ENCODE peak calls at places on chromosomes 16 and 17, in eight cellular contexts. R is AG10803, M is mammary epithelial cell, L is cardiac fibroblast, E is uterus, A is foreskin fibroblast, C is suprapubic skin, D is upper lobe of right lung. S is an unnamed sample.

GRCh38 chr16:4214215-4214621 is 27.7 kb downstream of the SRL start:
- DNase-seq in D (no peak), L (peak), C (no peak), R (peak), M (peak), E (peak), A (peak), S (peak)

GRCh38 chr17:19002191-19002590 is 2.4 kb downstream of the FAM83G start:
- DNase-seq in A (peak), R (no peak), E (no peak), M (no peak), C (no peak), L (no peak), D (no peak), S (no peak)

GRCh38 chr17:66582373-66583111 is 252.4 kb upstream of the CACNG5 start:
- DNase-seq in L (no peak), M (no peak), A (no peak), C (peak), D (no peak), R (no peak), E (no peak), S (no peak)

GRCh38 chr16:30395992-30396560 is 856 bp downstream of the ZNF48 start:
- DNase-seq in A (no peak), L (peak), C (no peak), M (no peak), E (no peak), R (no peak), D (no peak), S (no peak)

GRCh38 chr16:74320707-74321106 is 24.1 kb downstream of the PSMD7 start:
- DNase-seq in A (no peak), L (no peak), D (no peak), C (no peak), E (no peak), R (no peak), M (no peak), S (no peak)

GRCh38 chr16:20938426-20938825 is 37.9 kb downstream of the LYRM1 start:
- DNase-seq in C (no peak), A (peak), L (peak), E (no peak), D (no peak), R (peak), M (peak), S (peak)

GRCh38 chr16:19384656-19385055 is 33.0 kb upstream of the TMC5 start:
- DNase-seq in A (no peak), C (no peak), M (peak), D (peak), L (no peak), E (no peak), R (no peak), S (no peak)

GRCh38 chr16:67271446-67271845 is 7.9 kb upstream of the PLEKHG4 start:
- DNase-seq in M (no peak), A (no peak), C (no peak), D (no peak), E (no peak), R (no peak), L (no peak), S (no peak)

GRCh38 chr17:35189291-35189690 is 4.9 kb downstream of the SLC35G3 start:
- DNase-seq in C (no peak), A (peak), L (peak), R (peak), M (peak), D (no peak), E (no peak), S (peak)

GRCh38 chr16:29821663-29822115 is 1.4 kb downstream of the MVP start:
- DNase-seq in A (peak), L (peak), R (peak), M (peak), E (peak), C (no peak), D (no peak), S (peak)

GRCh38 chr17:82105417-82105881 is 7.4 kb upstream of the FASN start:
- DNase-seq in R (no peak), E (peak), D (no peak), A (no peak), L (no peak), M (no peak), C (no peak), S (no peak)
- H3K4me3 ChIP-seq in R (no peak), E (no peak), D (peak), A (no peak), L (no peak), M (no peak), C (peak), S (no peak)

GRCh38 chr17:76868669-76869208 is 535 bp downstream of the MGAT5B start:
- DNase-seq in E (no peak), L (no peak), C (no peak), M (peak), A (peak), D (no peak), R (no peak), S (no peak)
- H3K4me3 ChIP-seq in E (peak), L (no peak), C (peak), M (peak), A (peak), D (peak), R (no peak), S (peak)

GRCh38 chr16:1929578-1930337 is 11.5 kb upstream of the HS3ST6 start:
- DNase-seq in L (peak), E (peak), C (peak), R (peak), A (peak), D (peak), M (peak), S (peak)
- H3K4me3 ChIP-seq in L (peak), E (peak), C (peak), R (peak), A (peak), D (peak), M (peak), S (peak)

DNA sequence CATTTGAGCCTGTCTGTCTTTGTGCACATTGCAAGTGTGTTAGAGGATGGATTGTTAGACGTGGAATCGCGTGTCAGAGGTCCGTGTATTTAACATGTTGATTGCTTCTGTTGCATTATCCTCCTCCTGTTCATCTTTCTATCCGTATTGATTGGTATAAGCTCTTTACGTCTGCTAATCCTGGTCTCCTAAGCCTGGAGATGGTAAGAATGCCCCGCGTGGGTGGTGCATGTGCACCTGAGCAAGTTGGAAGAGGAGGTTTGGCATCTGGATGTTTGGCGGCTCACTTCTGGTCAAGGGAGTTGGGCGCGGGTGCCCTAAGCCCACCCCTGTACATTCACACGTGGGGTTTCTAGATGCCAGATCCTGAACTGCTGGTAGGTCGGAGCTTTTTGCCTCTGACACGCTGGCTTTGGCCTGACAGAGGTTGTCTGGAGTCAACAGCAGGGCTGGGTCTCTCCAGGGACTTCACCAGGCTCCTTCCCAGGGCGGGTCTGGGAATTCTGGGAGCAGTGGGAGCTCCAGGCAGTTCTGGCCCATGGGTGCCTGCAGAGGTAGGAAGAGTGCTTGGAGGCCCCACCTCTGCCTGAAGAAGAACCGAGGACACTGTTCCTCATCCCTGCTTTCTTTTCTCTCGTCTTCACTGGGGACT is 107.3 kb downstream of the OR1D5 start:
- DNase-seq in D (peak), C (peak), E (no peak), M (no peak), R (no peak), A (no peak), L (no peak), S (no peak)
- H3K4me3 ChIP-seq in D (no peak), C (no peak), E (no peak), M (no peak), R (no peak), A (no peak), L (no peak), S (no peak)

GRCh38 chr17:43418441-43419374 is 19.9 kb downstream of the ARL4D start:
- DNase-seq in L (peak), C (no peak), E (peak), D (no peak), R (peak), A (peak), M (peak), S (peak)
- H3K4me3 ChIP-seq in L (no peak), C (peak), E (no peak), D (no peak), R (peak), A (peak), M (peak), S (no peak)

GRCh38 chr16:85303354-85303883 is 191.1 kb upstream of the CIBAR2 start:
- DNase-seq in C (no peak), E (peak), L (peak), D (peak), A (no peak), M (peak), R (no peak), S (peak)

GRCh38 chr16:85302018-85302847 is 190.0 kb upstream of the CIBAR2 start:
- DNase-seq in L (peak), E (peak), A (no peak), M (no peak), D (no peak), C (no peak), R (peak), S (no peak)

GRCh38 chr16:85302848-85303353 is 190.6 kb upstream of the CIBAR2 start:
- DNase-seq in A (no peak), C (no peak), E (no peak), M (no peak), L (no peak), R (no peak), D (no peak), S (no peak)

GRCh38 chr16:85306071-85306792 is 194.0 kb upstream of the CIBAR2 start:
- DNase-seq in A (peak), C (peak), R (peak), M (peak), L (peak), E (peak), D (peak), S (peak)

GRCh38 chr16:85304337-85304736 is 192.1 kb upstream of the CIBAR2 start:
- DNase-seq in E (no peak), R (no peak), C (no peak), M (no peak), L (no peak), A (no peak), D (no peak), S (no peak)
- H3K4me3 ChIP-seq in E (no peak), R (no peak), C (no peak), M (no peak), L (no peak), A (no peak), D (no peak), S (no peak)

GRCh38 chr16:14286381-14287230 is 215.5 kb downstream of the MRTFB start:
- DNase-seq in D (peak), R (no peak), A (peak), L (peak), C (no peak), E (no peak), M (no peak), S (peak)
- H3K4me3 ChIP-seq in D (peak), R (peak), A (peak), L (peak), C (peak), E (peak), M (no peak), S (peak)

GRCh38 chr16:57627184-57627871 is 1.1 kb upstream of the ADGRG1 start:
- DNase-seq in A (peak), L (peak), D (no peak), M (peak), C (no peak), E (no peak), R (peak), S (peak)

GRCh38 chr16:57630402-57630787 is 2.0 kb downstream of the ADGRG1 start:
- DNase-seq in L (no peak), M (no peak), E (no peak), R (no peak), C (no peak), D (no peak), A (no peak), S (no peak)

GRCh38 chr16:57628008-57628781 is at the start of gene ADGRG1:
- DNase-seq in D (no peak), M (peak), E (peak), C (no peak), R (peak), A (peak), L (peak), S (peak)

GRCh38 chr16:57629516-57630401 is 1.3 kb downstream of the ADGRG1 start:
- DNase-seq in R (no peak), M (no peak), L (no peak), D (no peak), C (no peak), E (no peak), A (no peak), S (no peak)

GRCh38 chr16:57628782-57629181 is 352 bp downstream of the ADGRG1 start:
- DNase-seq in L (no peak), E (no peak), R (no peak), A (no peak), M (no peak), C (no peak), D (no peak), S (no peak)
- H3K4me3 ChIP-seq in L (peak), E (peak), R (peak), A (peak), M (peak), C (peak), D (peak), S (peak)

GRCh38 chr17:39205112-39205526 is 5.0 kb downstream of the RPL19 start:
- DNase-seq in R (no peak), D (no peak), A (peak), L (no peak), E (no peak), C (no peak), M (no peak), S (no peak)

GRCh38 chr17:39209317-39210092 is 9.4 kb downstream of the RPL19 start:
- DNase-seq in M (no peak), A (peak), D (peak), C (no peak), L (peak), R (peak), E (peak), S (peak)

GRCh38 chr17:39208893-39209292 is 8.8 kb downstream of the RPL19 start:
- DNase-seq in C (no peak), L (no peak), D (peak), M (no peak), R (no peak), E (no peak), A (no peak), S (no peak)

GRCh38 chr17:39210093-39210434 is 10.0 kb downstream of the RPL19 start:
- DNase-seq in M (no peak), C (no peak), R (no peak), A (no peak), E (no peak), L (no peak), D (no peak), S (no peak)

DNA sequence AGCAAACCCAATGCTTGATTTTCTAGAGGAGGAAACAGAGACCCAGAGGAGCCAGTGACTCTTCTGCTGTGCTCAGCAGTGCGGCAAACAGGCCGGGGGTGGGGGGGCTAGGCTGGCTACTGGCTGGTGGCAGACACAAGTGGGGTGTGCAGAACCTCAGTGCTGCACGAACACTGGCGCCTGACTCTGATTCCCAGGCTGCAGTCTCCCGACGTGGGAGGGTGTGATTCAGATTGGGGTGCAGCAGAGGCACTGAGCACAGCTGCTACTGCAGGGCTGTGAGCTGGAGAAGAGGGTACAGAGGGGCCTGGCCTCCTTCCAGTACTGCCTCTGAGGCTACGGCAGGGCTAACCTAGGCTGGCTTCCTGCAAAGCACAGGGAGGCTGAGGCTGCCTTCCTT is 8.1 kb downstream of the RPL19 start:
- DNase-seq in D (peak), M (no peak), R (no peak), L (no peak), A (no peak), E (no peak), C (no peak), S (no peak)
- H3K4me3 ChIP-seq in D (no peak), M (no peak), R (no peak), L (no peak), A (no peak), E (no peak), C (no peak), S (no peak)

GRCh38 chr17:8713315-8713714 is 31.3 kb downstream of the CCDC42 start:
- DNase-seq in M (no peak), E (no peak), R (no peak), C (no peak), L (no peak), A (no peak), D (no peak), S (no peak)
- H3K4me3 ChIP-seq in M (no peak), E (no peak), R (no peak), C (no peak), L (no peak), A (no peak), D (no peak), S (no peak)